ENCODE peak calls at places on chromosome 2, in four cellular contexts. One of them, this sample, is unnamed.
A peak's percentile ranks its signal among the peaks of the same experiment; 100 is the strongest.

GRCh38 chr2:59217360-59217759 is 976.2 kb upstream of the FANCL start:
- DNase-seq in AG10803: no peak
- DNase-seq in fibroblast of mammary gland: no peak
- DNase-seq in astrocyte of the cerebellum: no peak
- DNase-seq in this sample: no peak

GRCh38 chr2:127545189-127545588 is 9.7 kb downstream of the MYO7B start:
- DNase-seq in AG10803: no peak
- DNase-seq in fibroblast of mammary gland: no peak
- DNase-seq in astrocyte of the cerebellum: no peak
- DNase-seq in this sample: no peak

GRCh38 chr2:205259131-205259530 is 423.2 kb upstream of the NRP2 start:
- DNase-seq in AG10803: no peak
- DNase-seq in fibroblast of mammary gland: no peak
- DNase-seq in astrocyte of the cerebellum: no peak
- DNase-seq in this sample: peak; percentile 48

GRCh38 chr2:2613279-2614199 is 282.5 kb upstream of the MYT1L start:
- DNase-seq in AG10803: peak; percentile 48
- DNase-seq in fibroblast of mammary gland: peak; percentile 83
- DNase-seq in astrocyte of the cerebellum: peak; percentile 76
- DNase-seq in this sample: peak; percentile 84

GRCh38 chr2:63127594-63127993 is 77.0 kb downstream of the OTX1 start:
- DNase-seq in AG10803: no peak
- DNase-seq in fibroblast of mammary gland: no peak
- DNase-seq in astrocyte of the cerebellum: no peak
- DNase-seq in this sample: no peak

GRCh38 chr2:60867848-60868247 is 13.5 kb upstream of the REL start:
- DNase-seq in AG10803: no peak
- DNase-seq in fibroblast of mammary gland: no peak
- DNase-seq in astrocyte of the cerebellum: no peak
- DNase-seq in this sample: peak; percentile 9

GRCh38 chr2:17615728-17616351 is 75.3 kb downstream of the VSNL1 start:
- DNase-seq in AG10803: peak; percentile 46
- DNase-seq in fibroblast of mammary gland: peak; percentile 89
- DNase-seq in astrocyte of the cerebellum: no peak
- DNase-seq in this sample: peak; percentile 70

GRCh38 chr2:129744649-129745048 is 234.8 kb upstream of the RAB6C start:
- DNase-seq in AG10803: no peak
- DNase-seq in fibroblast of mammary gland: no peak
- DNase-seq in astrocyte of the cerebellum: no peak
- DNase-seq in this sample: no peak

GRCh38 chr2:27451095-27451494 is 8.9 kb downstream of the KRTCAP3 start:
- DNase-seq in AG10803: no peak
- DNase-seq in fibroblast of mammary gland: no peak
- DNase-seq in astrocyte of the cerebellum: no peak
- DNase-seq in this sample: no peak

GRCh38 chr2:204665244-204665643 is 120.0 kb downstream of the PARD3B start:
- DNase-seq in AG10803: peak; percentile 92
- DNase-seq in fibroblast of mammary gland: peak; percentile 30
- DNase-seq in astrocyte of the cerebellum: peak; percentile 60
- DNase-seq in this sample: peak; percentile 58

GRCh38 chr2:142989276-142990204 is 112.1 kb downstream of the KYNU start:
- DNase-seq in AG10803: peak; percentile 59
- DNase-seq in fibroblast of mammary gland: peak; percentile 62
- DNase-seq in astrocyte of the cerebellum: peak; percentile 29
- DNase-seq in this sample: peak; percentile 71
- TF ChIP-seq CTCF in AG10803: peak; percentile 60
- TF ChIP-seq CTCF in fibroblast of mammary gland: peak; percentile 54
- TF ChIP-seq CTCF in astrocyte of the cerebellum: peak; percentile 19
- TF ChIP-seq CTCF in this sample: peak; percentile 43

GRCh38 chr2:34534341-34534740 is 935.2 kb upstream of the FAM98A start:
- DNase-seq in AG10803: no peak
- DNase-seq in fibroblast of mammary gland: no peak
- DNase-seq in astrocyte of the cerebellum: no peak
- DNase-seq in this sample: no peak
- TF ChIP-seq CTCF in AG10803: no peak
- TF ChIP-seq CTCF in fibroblast of mammary gland: no peak
- TF ChIP-seq CTCF in astrocyte of the cerebellum: no peak
- TF ChIP-seq CTCF in this sample: no peak

GRCh38 chr2:160156084-160156483 is 44.0 kb downstream of the ITGB6 start:
- DNase-seq in AG10803: no peak
- DNase-seq in fibroblast of mammary gland: peak; percentile 12
- DNase-seq in astrocyte of the cerebellum: no peak
- DNase-seq in this sample: no peak
- TF ChIP-seq CTCF in AG10803: no peak
- TF ChIP-seq CTCF in fibroblast of mammary gland: no peak
- TF ChIP-seq CTCF in astrocyte of the cerebellum: no peak
- TF ChIP-seq CTCF in this sample: peak; percentile 10

GRCh38 chr2:857937-858336 is 92.7 kb upstream of the SNTG2 start:
- DNase-seq in AG10803: no peak
- DNase-seq in fibroblast of mammary gland: no peak
- DNase-seq in astrocyte of the cerebellum: no peak
- DNase-seq in this sample: no peak

GRCh38 chr2:862356-862687 is 88.3 kb upstream of the SNTG2 start:
- DNase-seq in AG10803: no peak
- DNase-seq in fibroblast of mammary gland: no peak
- DNase-seq in astrocyte of the cerebellum: no peak
- DNase-seq in this sample: no peak

GRCh38 chr2:858646-859045 is 92.0 kb upstream of the SNTG2 start:
- DNase-seq in AG10803: no peak
- DNase-seq in fibroblast of mammary gland: no peak
- DNase-seq in astrocyte of the cerebellum: no peak
- DNase-seq in this sample: no peak

GRCh38 chr2:861655-862355 is 88.8 kb upstream of the SNTG2 start:
- DNase-seq in AG10803: no peak
- DNase-seq in fibroblast of mammary gland: no peak
- DNase-seq in astrocyte of the cerebellum: no peak
- DNase-seq in this sample: no peak

DNA sequence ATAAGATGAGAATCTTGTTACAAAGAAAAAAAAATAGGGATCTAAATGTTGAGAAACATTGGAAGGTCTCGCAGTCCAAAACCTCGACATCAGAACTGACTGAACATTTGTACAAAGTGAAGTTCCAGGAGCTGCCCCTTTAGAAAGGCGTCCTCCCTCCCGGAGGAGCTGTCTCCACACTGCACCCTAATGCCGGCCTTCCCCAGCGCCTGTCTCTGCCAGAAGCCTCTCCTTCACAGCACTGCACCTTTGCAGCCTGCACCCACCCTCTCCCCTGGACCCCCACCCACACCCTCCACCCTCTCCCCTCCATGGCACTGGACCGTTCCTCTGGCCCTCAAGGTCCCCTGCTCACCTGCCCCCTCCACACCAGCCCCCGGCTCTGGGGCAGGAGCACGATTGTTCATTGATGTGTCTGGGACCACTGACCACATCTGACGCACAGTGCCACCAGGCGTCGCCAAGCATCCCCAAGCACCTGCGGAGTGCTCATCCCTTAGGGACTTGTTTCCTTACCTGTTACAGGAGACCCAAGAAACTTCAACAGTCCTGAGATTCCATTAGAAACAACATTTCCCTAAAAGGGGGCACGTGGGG is 90.3 kb upstream of the SNTG2 start:
- DNase-seq in AG10803: no peak
- DNase-seq in fibroblast of mammary gland: no peak
- DNase-seq in astrocyte of the cerebellum: no peak
- DNase-seq in this sample: no peak
- TF ChIP-seq CTCF in AG10803: no peak
- TF ChIP-seq CTCF in fibroblast of mammary gland: no peak
- TF ChIP-seq CTCF in astrocyte of the cerebellum: no peak
- TF ChIP-seq CTCF in this sample: no peak

GRCh38 chr2:1609706-1610485 is 134.4 kb downstream of the PXDN start:
- DNase-seq in AG10803: no peak
- DNase-seq in fibroblast of mammary gland: no peak
- DNase-seq in astrocyte of the cerebellum: no peak
- DNase-seq in this sample: no peak

GRCh38 chr2:1607971-1608688 is 136.2 kb downstream of the PXDN start:
- DNase-seq in AG10803: no peak
- DNase-seq in fibroblast of mammary gland: peak; percentile 50
- DNase-seq in astrocyte of the cerebellum: no peak
- DNase-seq in this sample: peak; percentile 62

GRCh38 chr2:1607236-1607920 is 136.9 kb downstream of the PXDN start:
- DNase-seq in AG10803: no peak
- DNase-seq in fibroblast of mammary gland: no peak
- DNase-seq in astrocyte of the cerebellum: no peak
- DNase-seq in this sample: no peak

GRCh38 chr2:1606421-1607235 is 137.7 kb downstream of the PXDN start:
- DNase-seq in AG10803: no peak
- DNase-seq in fibroblast of mammary gland: no peak
- DNase-seq in astrocyte of the cerebellum: no peak
- DNase-seq in this sample: peak; percentile 14

GRCh38 chr2:1609040-1609439 is 135.3 kb downstream of the PXDN start:
- DNase-seq in AG10803: no peak
- DNase-seq in fibroblast of mammary gland: no peak
- DNase-seq in astrocyte of the cerebellum: no peak
- DNase-seq in this sample: no peak
- TF ChIP-seq CTCF in AG10803: no peak
- TF ChIP-seq CTCF in fibroblast of mammary gland: no peak
- TF ChIP-seq CTCF in astrocyte of the cerebellum: no peak
- TF ChIP-seq CTCF in this sample: no peak

DNA sequence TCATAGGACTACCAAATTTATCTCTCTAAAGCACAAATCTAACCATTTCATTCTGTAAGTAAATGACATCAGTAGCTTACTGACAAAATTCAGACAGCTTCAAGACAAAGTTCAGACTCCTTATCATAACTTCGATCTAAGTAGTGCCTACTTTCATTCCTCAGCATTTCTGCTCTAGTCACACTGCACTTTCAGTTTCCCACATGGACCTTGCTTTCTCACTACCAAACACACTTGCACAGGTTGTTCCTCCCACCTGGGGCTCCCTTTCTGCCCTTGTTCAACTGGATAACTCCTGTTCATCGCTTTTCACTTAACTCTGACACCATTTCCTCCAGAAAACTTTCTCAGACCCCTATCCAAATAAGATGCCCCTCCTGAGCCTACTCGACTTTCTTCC is 22.1 kb upstream of the CCDC150 start:
- DNase-seq in AG10803: no peak
- DNase-seq in fibroblast of mammary gland: no peak
- DNase-seq in astrocyte of the cerebellum: no peak
- DNase-seq in this sample: no peak
- TF ChIP-seq CTCF in AG10803: no peak
- TF ChIP-seq CTCF in fibroblast of mammary gland: no peak
- TF ChIP-seq CTCF in astrocyte of the cerebellum: no peak
- TF ChIP-seq CTCF in this sample: no peak

This sample was measured in cardiac fibroblast.